ENCODE peak calls at places on chromosomes 3 and 15, in eight cellular contexts. Z is T1000, U is ovary, R is foreskin keratinocyte, W is NCI-H1105, P is T-helper 22 cell, K is activated T-cell treated with anti-CD3 and anti-CD28 coated beads for 4 hours, O is GM12865. Y is an unnamed sample.

GRCh38 chr3:191762323-191762960 is 301.5 kb downstream of the PYDC2 start:
- DNase-seq in Z (no peak), U (no peak), R (peak; percentile 51), W (no peak), P (no peak), K (no peak), O (no peak), Y (no peak)

GRCh38 chr3:32337501-32337900 is 54.2 kb upstream of the CMTM7 start:
- DNase-seq in Z (no peak), U (no peak), R (no peak), W (no peak), P (no peak), K (no peak), O (no peak), Y (no peak)

GRCh38 chr3:160140756-160141155 is 84.5 kb upstream of the C3orf80 start:
- DNase-seq in Z (no peak), U (no peak), R (no peak), W (no peak), P (no peak), K (no peak), O (peak; percentile 26), Y (no peak)

GRCh38 chr15:100919481-100920405 is 586 bp downstream of the LRRK1 start:
- DNase-seq in Z (no peak), U (peak; percentile 63), R (no peak), W (no peak), P (no peak), K (no peak), O (peak; percentile 38), Y (peak; percentile 61)

GRCh38 chr15:45087513-45087912 is 26.5 kb downstream of the DUOX2 start:
- DNase-seq in Z (no peak), U (no peak), R (no peak), W (no peak), P (no peak), K (no peak), O (no peak), Y (no peak)

GRCh38 chr3:76083992-76084391 is 298.6 kb upstream of the ZNF717 start:
- DNase-seq in Z (no peak), U (no peak), R (no peak), W (no peak), P (no peak), K (no peak), O (no peak), Y (no peak)

GRCh38 chr15:98649621-98649995 is 1.3 kb downstream of the IGF1R start:
- DNase-seq in Z (no peak), U (peak; percentile 72), R (no peak), W (no peak), P (no peak), K (peak; percentile 33), O (peak; percentile 36), Y (peak; percentile 22)

GRCh38 chr3:185537369-185537970 is 14.9 kb downstream of the LIPH start:
- DNase-seq in Z (peak; percentile 72), U (no peak), R (peak; percentile 98), W (no peak), P (no peak), K (no peak), O (peak; percentile 97), Y (peak; percentile 79)

GRCh38 chr3:4584537-4585249 is 91.5 kb downstream of the ITPR1 start:
- DNase-seq in Z (no peak), U (peak; percentile 57), R (no peak), W (no peak), P (no peak), K (no peak), O (peak; percentile 35), Y (peak; percentile 7)

GRCh38 chr3:179493260-179493659 is 42.0 kb upstream of the GNB4 start:
- DNase-seq in Z (no peak), U (no peak), R (no peak), W (no peak), P (no peak), K (no peak), O (no peak), Y (no peak)

GRCh38 chr3:189455009-189455408 is 176.2 kb upstream of the TP63 start:
- DNase-seq in Z (no peak), U (no peak), R (peak; percentile 25), W (no peak), P (no peak), K (no peak), O (no peak), Y (no peak)

GRCh38 chr3:146382386-146382785 is 87.0 kb downstream of the PLSCR2 start:
- DNase-seq in Z (no peak), U (no peak), R (no peak), W (no peak), P (no peak), K (no peak), O (no peak), Y (no peak)

GRCh38 chr15:68820205-68820588 is 498 bp downstream of the ANP32A start:
- DNase-seq in Z (no peak), U (peak; percentile 72), R (no peak), W (peak; percentile 56), P (peak; percentile 29), K (peak; percentile 52), O (peak; percentile 76), Y (peak; percentile 79)

GRCh38 chr15:58520464-58520863 is 88.7 kb downstream of the LIPC start:
- DNase-seq in Z (no peak), U (no peak), R (no peak), W (no peak), P (no peak), K (no peak), O (no peak), Y (no peak)

GRCh38 chr3:21421096-21421495 is 329.9 kb downstream of the ZNF385D start:
- DNase-seq in Z (no peak), U (no peak), R (no peak), W (no peak), P (no peak), K (no peak), O (no peak), Y (no peak)

GRCh38 chr15:31239409-31239808 is 87.2 kb upstream of the KLF13 start:
- DNase-seq in Z (no peak), U (no peak), R (no peak), W (no peak), P (no peak), K (no peak), O (no peak), Y (no peak)

GRCh38 chr15:40982855-40983254 is 29.6 kb downstream of the CHAC1 start:
- DNase-seq in Z (no peak), U (no peak), R (no peak), W (no peak), P (no peak), K (no peak), O (no peak), Y (no peak)

GRCh38 chr3:134468519-134468918 is 17.3 kb downstream of the ANAPC13 start:
- DNase-seq in Z (no peak), U (no peak), R (no peak), W (no peak), P (no peak), K (no peak), O (no peak), Y (no peak)

GRCh38 chr3:110971010-110971585 is 100.5 kb upstream of the NECTIN3 start:
- DNase-seq in Z (peak; percentile 40), U (no peak), R (no peak), W (no peak), P (no peak), K (no peak), O (no peak), Y (no peak)

GRCh38 chr3:145906755-145907154 is 254.2 kb downstream of the PLOD2 start:
- DNase-seq in Z (no peak), U (no peak), R (no peak), W (no peak), P (no peak), K (no peak), O (no peak), Y (no peak)

GRCh38 chr15:72585659-72586058 is 68.8 kb upstream of the GOLGA6B start:
- DNase-seq in Z (no peak), U (no peak), R (no peak), W (no peak), P (no peak), K (no peak), O (no peak), Y (no peak)

GRCh38 chr3:32366638-32367368 is 24.9 kb upstream of the CMTM7 start:
- DNase-seq in Z (no peak), U (no peak), R (no peak), W (no peak), P (no peak), K (no peak), O (peak; percentile 72), Y (peak; percentile 13)

GRCh38 chr3:197083486-197083885 is 53.9 kb upstream of the MELTF start:
- DNase-seq in Z (no peak), U (no peak), R (peak; percentile 36), W (no peak), P (no peak), K (no peak), O (no peak), Y (no peak)

GRCh38 chr3:81530180-81530939 is 231.1 kb downstream of the GBE1 start:
- DNase-seq in Z (no peak), U (no peak), R (no peak), W (no peak), P (no peak), K (no peak), O (no peak), Y (no peak)

GRCh38 chr15:92077353-92078080 is 224.0 kb downstream of the SLCO3A1 start:
- DNase-seq in Z (peak; percentile 32), U (peak; percentile 62), R (no peak), W (peak; percentile 9), P (peak; percentile 18), K (peak; percentile 52), O (peak; percentile 66), Y (no peak)

Y was measured in GM06990.